ENCODE peak calls at places on chromosome 16, in seven cellular contexts. F, S, E, A, C, I and N are unnamed samples.

GRCh38 chr16:5490499-5490898 is 392.9 kb upstream of the EEF2KMT start:
- DNase-seq in F (peak; percentile 85), A (no peak), I (peak; percentile 14), S (no peak), C (peak; percentile 55), E (peak; percentile 69), N (no peak)

GRCh38 chr16:17396762-17397498 is 73.8 kb downstream of the XYLT1 start:
- DNase-seq in E (peak; percentile 67), F (no peak), A (no peak), S (peak; percentile 42), C (peak; percentile 74), I (peak; percentile 81), N (no peak)

GRCh38 chr16:35573407-35573806 is 2114.0 kb downstream of the TP53TG3F start:
- DNase-seq in S (no peak), F (no peak), I (no peak), C (no peak), A (no peak), E (no peak), N (no peak)

GRCh38 chr16:78836802-78837489 is 737.5 kb downstream of the WWOX start:
- DNase-seq in S (no peak), E (no peak), I (no peak), F (no peak), A (no peak), C (no peak), N (no peak)

GRCh38 chr16:14501331-14502255 is 128.5 kb downstream of the PARN start:
- DNase-seq in C (peak; percentile 93), S (peak; percentile 94), E (peak; percentile 79), F (peak; percentile 59), A (peak; percentile 72), I (peak; percentile 96), N (peak; percentile 91)

GRCh38 chr16:17298238-17298637 is 172.5 kb downstream of the XYLT1 start:
- DNase-seq in S (no peak), E (no peak), C (no peak), F (no peak), I (no peak), A (no peak), N (no peak)

GRCh38 chr16:55280622-55281021 is 43.4 kb upstream of the IRX6 start:
- DNase-seq in A (no peak), F (no peak), S (no peak), I (no peak), E (no peak), C (no peak), N (no peak)

GRCh38 chr16:74298104-74298503 is 1.5 kb downstream of the PSMD7 start:
- DNase-seq in S (no peak), C (no peak), I (no peak), E (no peak), A (no peak), F (no peak), N (no peak)

GRCh38 chr16:70161350-70161749 is 12.2 kb upstream of the CLEC18C start:
- DNase-seq in C (no peak), S (no peak), F (no peak), E (no peak), A (no peak), I (no peak), N (no peak)

GRCh38 chr16:67719778-67720144 is 645 bp upstream of the GFOD2 start:
- DNase-seq in S (peak; percentile 29), E (peak; percentile 17), I (peak; percentile 35), A (no peak), C (peak; percentile 19), F (no peak), N (peak; percentile 62)

GRCh38 chr16:79434771-79435170 is 165.8 kb downstream of the MAF start:
- DNase-seq in C (no peak), A (no peak), I (no peak), S (no peak), F (no peak), E (no peak), N (no peak)

GRCh38 chr16:17084134-17084533 is 386.6 kb downstream of the XYLT1 start:
- DNase-seq in A (no peak), C (no peak), S (no peak), F (no peak), I (no peak), E (no peak), N (no peak)

GRCh38 chr16:46733319-46733830 is 14.8 kb downstream of the MYLK3 start:
- DNase-seq in F (no peak), S (no peak), C (no peak), I (no peak), A (no peak), E (no peak), N (no peak)

GRCh38 chr16:85041184-85041928 is 13.8 kb downstream of the KIAA0513 start:
- DNase-seq in A (no peak), F (no peak), C (no peak), I (no peak), S (no peak), E (no peak), N (no peak)

GRCh38 chr16:66081967-66082366 is 284.5 kb upstream of the CDH5 start:
- DNase-seq in F (no peak), S (no peak), A (no peak), I (no peak), E (no peak), C (no peak), N (no peak)

GRCh38 chr16:89906141-89907025 is 12.3 kb upstream of the MC1R start:
- DNase-seq in S (no peak), I (no peak), C (no peak), E (no peak), A (no peak), F (no peak), N (no peak)
- H3K36me3 ChIP-seq in S (no peaks in the 10 kb centered on the region), I (peaks cover 14% of the 10 kb centered on the region), C (peaks cover 46% of the 10 kb centered on the region), E (peaks cover 32% of the 10 kb centered on the region), A (peaks cover 15% of the 10 kb centered on the region), F (peaks cover 10% of the 10 kb centered on the region), N (no peaks in the 10 kb centered on the region)

GRCh38 chr16:995783-996182 is 14.2 kb downstream of the SOX8 start:
- DNase-seq in I (no peak), A (no peak), F (no peak), E (no peak), C (no peak), S (no peak), N (no peak)
- TF ChIP-seq POLR2A in I (no peak), A (no peak), F (no peak), E (no peak), C (no peak), S (no peak), N (no peak)

DNA sequence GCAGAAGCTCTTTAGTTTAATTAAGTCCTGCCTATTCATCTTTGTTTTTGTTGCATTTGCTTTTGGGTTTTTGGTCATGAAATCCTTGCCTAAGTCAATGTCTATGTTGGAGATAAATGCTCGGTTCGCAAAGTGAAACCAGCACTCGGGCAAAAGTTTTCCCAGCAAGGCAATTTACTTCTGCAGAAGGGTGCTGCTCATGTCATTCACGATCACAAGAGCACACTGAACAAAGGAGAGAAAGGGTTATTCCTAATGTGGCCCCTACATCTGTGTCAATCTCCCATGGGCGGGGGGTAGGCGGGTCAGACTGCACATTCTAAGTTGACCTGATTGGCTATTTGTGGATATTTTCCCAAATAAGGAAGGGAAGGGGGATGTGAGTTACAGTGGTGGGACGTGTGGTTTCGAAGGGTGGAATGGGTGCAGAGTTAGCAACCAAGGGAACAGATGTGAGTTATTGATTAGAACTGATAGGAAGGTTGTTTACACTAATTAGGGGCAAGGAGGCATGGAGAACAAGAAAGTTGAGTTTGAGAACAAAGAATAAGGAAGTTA is 23.0 kb downstream of the ATF7IP2 start:
- DNase-seq in S (no peak), E (no peak), C (no peak), A (no peak), F (no peak), I (no peak), N (no peak)
- H3K9me3 ChIP-seq in S (no peaks in the 10 kb centered on the region), E (peaks cover 56% of the 10 kb centered on the region), C (no peaks in the 10 kb centered on the region), A (peaks cover 85% of the 10 kb centered on the region), F (no peaks in the 10 kb centered on the region), I (no peaks in the 10 kb centered on the region), N (no peaks in the 10 kb centered on the region)

GRCh38 chr16:4404967-4405696 is 11.3 kb downstream of the CORO7 start:
- DNase-seq in I (no peak), C (no peak), A (no peak), S (peak; percentile 17), F (no peak), E (no peak), N (no peak)
- H3K36me3 ChIP-seq in I (no peaks in the 10 kb centered on the region), C (peaks cover 17% of the 10 kb centered on the region), A (no peaks in the 10 kb centered on the region), S (no peaks in the 10 kb centered on the region), F (no peaks in the 10 kb centered on the region), E (peaks cover 13% of the 10 kb centered on the region), N (no peaks in the 10 kb centered on the region)

DNA sequence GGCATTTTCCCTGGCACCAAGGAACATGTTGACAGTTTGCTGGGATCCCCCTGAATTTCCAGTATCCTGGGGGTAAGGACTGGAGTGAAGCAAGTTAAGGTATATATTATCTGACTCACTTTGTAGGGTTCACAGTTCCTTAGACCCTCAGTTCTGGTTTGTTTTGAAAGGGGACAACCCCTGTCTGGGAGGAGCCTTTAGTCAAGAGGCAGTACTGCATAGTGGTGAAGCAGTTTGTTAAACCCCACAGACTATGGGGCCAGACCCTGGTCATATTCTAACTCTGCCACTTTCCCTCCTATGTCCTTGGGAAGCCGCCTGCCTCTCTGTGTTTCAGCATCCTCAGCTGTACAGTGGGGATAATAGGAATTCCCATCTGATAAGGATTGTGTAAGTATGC is 145.5 kb upstream of the ZFHX3 start:
- DNase-seq in A (no peak), F (no peak), S (no peak), E (no peak), I (no peak), C (no peak), N (no peak)
- TF ChIP-seq POLR2A in A (no peak), F (no peak), S (no peak), E (no peak), I (no peak), C (no peak), N (no peak)